ENCODE peak calls at places on chromosome 17, in four cellular contexts. X is activated T-helper 1 cell treated with anti-CD3 and anti-CD28 coated beads, Interleukin-2, amount 50 U/mL, for 16 hours; Z is foreskin fibroblast; N is activated CD8-positive, alpha-beta memory T cell treated with anti-CD3 and anti-CD28 coated beads, Interleukin-2, amount 10 ng/mL, durations not matched to agents 7 days and 5 days. I is an unnamed sample.

GRCh38 chr17:17032131-17032692 is 10.0 kb upstream of the MPRIP start:
- DNase-seq in Z (peak), N (no peak), X (no peak), I (peak)

GRCh38 chr17:13490427-13490826 is 111.3 kb downstream of the HS3ST3A1 start:
- DNase-seq in Z (no peak), N (no peak), X (no peak), I (no peak)

GRCh38 chr17:81701288-81702071 is 1.7 kb upstream of the MRPL12 start:
- DNase-seq in N (no peak), Z (peak), X (no peak), I (no peak)

GRCh38 chr17:79607941-79608728 is 2.7 kb downstream of the RBFOX3 start:
- DNase-seq in X (no peak), Z (peak), N (no peak), I (peak)

GRCh38 chr17:4605826-4606225 is 21.5 kb downstream of the SMTNL2 start:
- DNase-seq in X (no peak), N (no peak), Z (no peak), I (peak)

GRCh38 chr17:19238167-19238505 is 970 bp downstream of the EPN2 start:
- DNase-seq in Z (peak), N (no peak), X (no peak), I (peak)

GRCh38 chr17:4032245-4032644 is 68.0 kb upstream of the ATP2A3 start:
- DNase-seq in N (no peak), X (no peak), Z (no peak), I (no peak)

GRCh38 chr17:75010683-75011406 is 1.6 kb upstream of the MRPL58 start:
- DNase-seq in N (no peak), Z (peak), X (no peak), I (no peak)

GRCh38 chr17:76013377-76013932 is 12.8 kb downstream of the CDK3 start:
- DNase-seq in N (no peak), Z (no peak), X (no peak), I (no peak)

GRCh38 chr17:6641374-6641818 is 536 bp downstream of the TXNDC17 start:
- DNase-seq in N (no peak), Z (no peak), X (no peak), I (no peak)

GRCh38 chr17:81440511-81441244 is 45.4 kb downstream of the BAHCC1 start:
- DNase-seq in X (no peak), N (no peak), Z (no peak), I (no peak)

GRCh38 chr17:46121165-46121764 is 72.0 kb downstream of the KANSL1 start:
- DNase-seq in Z (no peak), X (no peak), N (no peak), I (no peak)

GRCh38 chr17:1627987-1628855 is at the start of gene SLC43A2:
- DNase-seq in X (peak), N (peak), Z (peak), I (peak)

GRCh38 chr17:57522436-57523005 is 222.6 kb downstream of the CCDC182 start:
- DNase-seq in X (no peak), N (no peak), Z (no peak), I (no peak)

GRCh38 chr17:17899486-17899885 is 62.7 kb upstream of the SREBF1 start:
- DNase-seq in N (no peak), Z (no peak), X (no peak), I (no peak)

GRCh38 chr17:39742126-39742855 is 4.6 kb downstream of the GRB7 start:
- DNase-seq in X (no peak), Z (no peak), N (no peak), I (no peak)